ENCODE peak calls at places on chromosomes 12 and 14, in eight cellular contexts. D is neural progenitor cell; V is tibial nerve; M is MM.1S; U is omental fat pad; T is CD4-positive, alpha-beta T cell; Z is dorsolateral prefrontal cortex; E is kidney. H is an unnamed sample.

GRCh38 chr12:128140551-128140950 is 126.4 kb upstream of the TMEM132C start:
- DNase-seq in D (no peak), V (no peak), M (no peak), U (no peak), T (no peak), Z (no peak), E (no peak), H (no peak)

GRCh38 chr14:61877050-61877390 is 114.8 kb downstream of the SNAPC1 start:
- DNase-seq in D (no peak), V (no peak), M (no peak), U (no peak), T (no peak), Z (no peak), E (no peak), H (no peak)

GRCh38 chr12:121090576-121091125 is 42.0 kb upstream of the P2RX7 start:
- DNase-seq in D (no peak), V (no peak), M (no peak), U (no peak), T (no peak), Z (no peak), E (no peak), H (no peak)

GRCh38 chr12:48004039-48004940 is at the start of gene COL2A1:
- DNase-seq in D (peak), V (no peak), M (no peak), U (no peak), T (no peak), Z (no peak), E (no peak), H (no peak)

GRCh38 chr14:103597623-103598372 is 31.2 kb upstream of the KLC1 start:
- DNase-seq in D (no peak), V (no peak), M (no peak), U (peak), T (no peak), Z (peak), E (no peak), H (no peak)

GRCh38 chr14:101927859-101928258 is 36.5 kb upstream of the DYNC1H1 start:
- DNase-seq in D (no peak), V (peak), M (no peak), U (peak), T (no peak), Z (peak), E (peak), H (no peak)

GRCh38 chr14:68941820-68942219 is 37.3 kb downstream of the ACTN1 start:
- DNase-seq in D (peak), V (no peak), M (no peak), U (no peak), T (no peak), Z (no peak), E (peak), H (no peak)

GRCh38 chr14:87745507-87746118 is 247.4 kb downstream of the GALC start:
- DNase-seq in D (peak), V (no peak), M (peak), U (no peak), T (no peak), Z (no peak), E (no peak), H (no peak)

GRCh38 chr12:103279444-103279843 is 216.3 kb downstream of the C12orf42 start:
- DNase-seq in D (no peak), V (no peak), M (peak), U (no peak), T (no peak), Z (no peak), E (no peak), H (no peak)

GRCh38 chr14:58607571-58608317 is 30.0 kb upstream of the DACT1 start:
- DNase-seq in D (no peak), V (no peak), M (no peak), U (no peak), T (no peak), Z (no peak), E (no peak), H (no peak)

GRCh38 chr14:84750763-84751554 is 779.0 kb upstream of the FLRT2 start:
- DNase-seq in D (no peak), V (no peak), M (no peak), U (no peak), T (no peak), Z (no peak), E (no peak), H (no peak)

GRCh38 chr12:22518067-22518719 is 26.1 kb downstream of the C2CD5 start:
- DNase-seq in D (no peak), V (no peak), M (no peak), U (no peak), T (no peak), Z (no peak), E (no peak), H (no peak)

GRCh38 chr12:98816720-98817119 is 171.6 kb downstream of the APAF1 start:
- DNase-seq in D (no peak), V (no peak), M (no peak), U (no peak), T (no peak), Z (no peak), E (no peak), H (no peak)

GRCh38 chr12:120413901-120414695 is 23.8 kb upstream of the COX6A1 start:
- DNase-seq in D (peak), V (no peak), M (no peak), U (no peak), T (no peak), Z (no peak), E (no peak), H (no peak)

GRCh38 chr12:89072303-89073026 is 279.8 kb downstream of the DUSP6 start:
- DNase-seq in D (peak), V (no peak), M (no peak), U (no peak), T (no peak), Z (no peak), E (no peak), H (no peak)

GRCh38 chr12:15474766-15475165 is 152.5 kb downstream of the PTPRO start:
- DNase-seq in D (no peak), V (no peak), M (no peak), U (no peak), T (no peak), Z (no peak), E (no peak), H (no peak)

GRCh38 chr12:13603951-13604350 is 377.5 kb downstream of the GRIN2B start:
- DNase-seq in D (no peak), V (no peak), M (no peak), U (no peak), T (no peak), Z (peak), E (no peak), H (no peak)

GRCh38 chr12:12008931-12009611 is 61.7 kb upstream of the BCL2L14 start:
- DNase-seq in D (peak), V (no peak), M (no peak), U (no peak), T (peak), Z (no peak), E (no peak), H (no peak)

GRCh38 chr12:64825143-64826011 is 930 bp downstream of the TBC1D30 start:
- DNase-seq in D (peak), V (no peak), M (peak), U (no peak), T (no peak), Z (peak), E (no peak), H (no peak)

GRCh38 chr12:113747048-113747447 is 219.1 kb downstream of the RBM19 start:
- DNase-seq in D (no peak), V (no peak), M (no peak), U (no peak), T (no peak), Z (no peak), E (no peak), H (no peak)

GRCh38 chr12:104720346-104721064 is 237.6 kb downstream of the SLC41A2 start:
- DNase-seq in D (no peak), V (no peak), M (peak), U (no peak), T (peak), Z (no peak), E (no peak), H (no peak)

GRCh38 chr12:122054842-122055544 is 23.6 kb upstream of the MLXIP start:
- DNase-seq in D (no peak), V (no peak), M (no peak), U (no peak), T (no peak), Z (no peak), E (no peak), H (no peak)

GRCh38 chr12:115466076-115466475 is 782.1 kb upstream of the TBX3 start:
- DNase-seq in D (no peak), V (no peak), M (no peak), U (no peak), T (no peak), Z (no peak), E (no peak), H (no peak)

GRCh38 chr12:124654666-124655316 is 87.4 kb upstream of the NCOR2 start:
- DNase-seq in D (no peak), V (peak), M (no peak), U (no peak), T (no peak), Z (peak), E (peak), H (no peak)

GRCh38 chr14:81127785-81128184 is 93.0 kb downstream of the GTF2A1 start:
- DNase-seq in D (no peak), V (no peak), M (no peak), U (no peak), T (no peak), Z (no peak), E (no peak), H (no peak)

GRCh38 chr14:90523544-90523943 is 126.7 kb downstream of the CALM1 start:
- DNase-seq in D (no peak), V (no peak), M (no peak), U (no peak), T (no peak), Z (no peak), E (peak), H (no peak)

GRCh38 chr14:78153069-78153351 is 17.2 kb upstream of the NRXN3 start:
- DNase-seq in D (no peak), V (no peak), M (no peak), U (no peak), T (no peak), Z (no peak), E (no peak), H (no peak)
- TF ChIP-seq CTCF in D (no peak), V (no peak), M (no peak), U (no peak), T (no peak), Z (no peak), E (no peak), H (no peak)

DNA sequence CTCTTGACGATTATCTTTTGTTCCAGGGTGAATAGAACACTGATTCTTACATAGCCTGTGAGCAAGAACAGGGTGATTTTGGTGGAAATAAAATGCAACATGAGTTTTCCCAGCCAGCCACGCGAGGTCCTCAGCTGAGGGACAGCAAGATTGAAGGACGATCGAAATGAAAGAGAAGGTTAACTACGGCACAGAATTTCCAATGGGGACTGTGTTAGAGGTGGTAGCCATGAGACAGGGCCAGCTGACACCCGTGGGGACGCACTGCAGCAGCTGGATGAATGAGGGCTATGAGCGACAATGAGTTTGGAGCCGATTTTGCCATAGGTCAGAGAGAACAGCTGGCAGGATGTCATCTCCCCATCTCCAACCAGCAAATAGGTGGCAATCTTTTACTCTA is 243.4 kb upstream of the PELI2 start:
- DNase-seq in D (no peak), V (no peak), M (no peak), U (no peak), T (no peak), Z (no peak), E (no peak), H (no peak)
- TF ChIP-seq CTCF in D (no peak), V (no peak), M (no peak), U (no peak), T (no peak), Z (no peak), E (no peak), H (no peak)

GRCh38 chr12:40970320-40970907 is 217.7 kb upstream of the PDZRN4 start:
- DNase-seq in D (peak), V (no peak), M (no peak), U (no peak), T (no peak), Z (no peak), E (no peak), H (no peak)
- TF ChIP-seq CTCF in D (peak), V (no peak), M (peak), U (no peak), T (no peak), Z (no peak), E (no peak), H (peak)

GRCh38 chr14:23566112-23566781 is 1.3 kb downstream of the AP1G2 start:
- DNase-seq in D (no peak), V (no peak), M (no peak), U (no peak), T (no peak), Z (no peak), E (peak), H (no peak)

GRCh38 chr14:23565626-23566025 is 2.0 kb downstream of the AP1G2 start:
- DNase-seq in D (no peak), V (no peak), M (no peak), U (no peak), T (no peak), Z (no peak), E (peak), H (no peak)

GRCh38 chr14:23568021-23568599 is 519 bp upstream of the AP1G2 start:
- DNase-seq in D (no peak), V (no peak), M (no peak), U (no peak), T (no peak), Z (no peak), E (peak), H (no peak)

GRCh38 chr14:23567186-23568020 is at the start of gene AP1G2:
- DNase-seq in D (peak), V (peak), M (peak), U (peak), T (peak), Z (peak), E (peak), H (peak)

GRCh38 chr14:23566782-23567185 is 807 bp downstream of the AP1G2 start:
- DNase-seq in D (peak), V (no peak), M (no peak), U (no peak), T (no peak), Z (no peak), E (no peak), H (no peak)
- TF ChIP-seq CTCF in D (peak), V (no peak), M (peak), U (no peak), T (no peak), Z (peak), E (no peak), H (no peak)

GRCh38 chr12:50620050-50620974 is 115.5 kb downstream of the DIP2B start:
- DNase-seq in D (peak), V (no peak), M (no peak), U (no peak), T (no peak), Z (peak), E (no peak), H (no peak)
- TF ChIP-seq CTCF in D (no peak), V (no peak), M (no peak), U (no peak), T (no peak), Z (no peak), E (no peak), H (no peak)

GRCh38 chr14:52950410-52950897 is 396 bp downstream of the FERMT2 start:
- DNase-seq in D (peak), V (peak), M (no peak), U (peak), T (peak), Z (peak), E (peak), H (no peak)

GRCh38 chr14:52949711-52950409 is 990 bp downstream of the FERMT2 start:
- DNase-seq in D (peak), V (peak), M (no peak), U (no peak), T (no peak), Z (peak), E (no peak), H (no peak)

GRCh38 chr14:52949249-52949648 is 1.6 kb downstream of the FERMT2 start:
- DNase-seq in D (no peak), V (no peak), M (no peak), U (no peak), T (no peak), Z (no peak), E (no peak), H (no peak)

GRCh38 chr14:52950898-52951729 is at the start of gene FERMT2:
- DNase-seq in D (peak), V (peak), M (peak), U (peak), T (peak), Z (peak), E (peak), H (peak)

DNA sequence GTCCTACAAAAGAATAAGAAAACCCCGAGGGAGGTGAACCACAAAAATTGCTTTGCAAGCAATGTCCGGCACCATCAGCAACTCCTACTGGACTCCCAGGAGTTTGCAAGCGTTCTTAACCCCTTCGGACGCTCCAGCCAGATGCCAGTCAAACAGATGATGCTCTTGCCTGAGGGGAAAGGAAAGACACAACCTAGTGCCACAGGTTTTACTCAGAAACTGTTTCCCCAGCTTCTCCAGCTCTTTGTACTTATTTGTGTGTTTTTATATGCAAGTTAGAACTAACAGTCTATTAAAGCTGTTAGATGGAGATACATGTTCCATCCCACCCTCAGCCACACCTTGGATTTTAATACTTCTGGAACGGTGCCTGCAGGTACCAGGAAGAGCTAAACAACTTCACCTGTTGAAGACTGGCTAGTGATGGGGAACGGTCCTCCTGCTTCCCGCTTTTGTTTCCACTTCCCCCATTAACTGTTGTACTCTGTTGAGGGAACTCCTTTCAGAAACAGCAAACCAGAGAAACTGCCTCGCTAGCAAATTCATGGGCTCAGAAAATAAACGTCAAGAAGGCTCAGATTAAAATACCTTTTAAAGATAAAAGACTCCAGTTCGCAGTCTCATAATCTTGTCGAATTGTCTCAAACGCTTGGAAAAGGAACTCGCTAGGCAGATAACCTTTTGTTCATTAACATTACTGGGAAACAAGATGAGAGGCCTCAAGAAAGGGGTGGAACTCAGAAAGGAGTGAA is 1.1 kb upstream of the FERMT2 start:
- DNase-seq in D (peak), V (peak), M (no peak), U (no peak), T (no peak), Z (no peak), E (no peak), H (no peak)
- TF ChIP-seq CTCF in D (peak), V (peak), M (no peak), U (no peak), T (no peak), Z (no peak), E (peak), H (no peak)

GRCh38 chr12:49059063-49059384 is 1.6 kb downstream of the KMT2D start:
- DNase-seq in D (no peak), V (no peak), M (no peak), U (no peak), T (no peak), Z (no peak), E (no peak), H (no peak)

GRCh38 chr12:49058366-49059062 is 2.1 kb downstream of the KMT2D start:
- DNase-seq in D (peak), V (no peak), M (no peak), U (no peak), T (no peak), Z (no peak), E (no peak), H (peak)

GRCh38 chr12:49061157-49061650 is 610 bp upstream of the KMT2D start:
- DNase-seq in D (peak), V (no peak), M (peak), U (no peak), T (no peak), Z (no peak), E (no peak), H (no peak)

GRCh38 chr12:49059385-49060232 is 985 bp downstream of the KMT2D start:
- DNase-seq in D (peak), V (no peak), M (peak), U (no peak), T (no peak), Z (no peak), E (no peak), H (no peak)

DNA sequence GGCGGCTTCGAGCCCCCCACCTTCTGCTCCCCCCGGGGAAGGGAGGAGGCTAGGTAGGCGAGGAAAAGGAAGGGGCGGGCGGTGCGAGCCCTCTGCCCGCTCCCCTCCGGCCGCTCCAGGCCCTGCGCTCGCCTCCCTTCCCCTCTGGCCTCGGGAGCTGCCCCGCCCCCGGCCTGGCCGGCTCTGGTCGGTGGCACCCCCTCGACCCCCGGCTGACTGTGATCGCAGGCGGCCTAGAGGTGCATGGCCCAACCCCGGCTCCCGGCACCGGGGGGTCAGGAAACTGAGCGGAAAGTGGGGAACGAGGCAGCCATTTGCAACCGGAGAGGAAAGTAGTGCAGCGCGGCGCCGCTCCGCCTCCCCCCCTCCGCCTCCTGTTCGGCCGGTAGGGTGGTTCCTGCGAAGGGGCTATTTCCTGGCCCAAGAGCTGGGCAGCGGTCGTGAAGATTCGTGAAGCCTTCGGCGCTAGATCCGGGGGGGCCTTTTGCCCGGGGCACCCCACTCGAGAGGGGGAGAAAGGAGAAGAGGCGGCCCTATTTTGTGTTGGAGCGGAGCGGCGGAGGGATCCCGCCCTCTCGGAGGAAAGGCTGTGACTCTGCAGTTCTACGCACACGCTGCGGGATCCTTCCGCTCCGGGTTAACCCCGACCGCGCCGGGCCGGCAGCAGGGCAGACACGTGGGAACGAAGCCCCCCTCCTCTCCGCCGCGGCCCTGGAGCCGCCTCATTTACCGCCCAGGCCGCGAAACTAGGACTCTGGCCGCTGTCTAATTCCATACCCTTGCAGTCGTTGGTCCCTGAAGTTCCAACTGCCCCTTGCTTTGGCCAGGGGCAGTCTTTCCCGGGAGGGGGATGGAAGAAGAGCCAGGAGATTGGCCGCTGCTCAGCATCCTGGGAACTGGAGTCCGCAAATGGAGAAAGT is at the start of gene KMT2D:
- DNase-seq in D (peak), V (peak), M (peak), U (peak), T (peak), Z (peak), E (peak), H (peak)
- TF ChIP-seq CTCF in D (peak), V (peak), M (peak), U (no peak), T (no peak), Z (no peak), E (peak), H (no peak)

GRCh38 chr14:76947078-76947837 is 81.2 kb downstream of the IRF2BPL start:
- DNase-seq in D (peak), V (peak), M (peak), U (peak), T (peak), Z (peak), E (peak), H (peak)
- TF ChIP-seq CTCF in D (peak), V (peak), M (peak), U (no peak), T (peak), Z (peak), E (peak), H (peak)

GRCh38 chr14:45284802-45285201 is 31.8 kb upstream of the MIS18BP1 start:
- DNase-seq in D (no peak), V (no peak), M (no peak), U (no peak), T (no peak), Z (no peak), E (no peak), H (no peak)

GRCh38 chr14:45290547-45290946 is 37.5 kb upstream of the MIS18BP1 start:
- DNase-seq in D (no peak), V (no peak), M (no peak), U (no peak), T (no peak), Z (no peak), E (no peak), H (no peak)

GRCh38 chr14:45287609-45288008 is 34.6 kb upstream of the MIS18BP1 start:
- DNase-seq in D (no peak), V (no peak), M (no peak), U (no peak), T (no peak), Z (no peak), E (no peak), H (no peak)
- TF ChIP-seq CTCF in D (peak), V (no peak), M (no peak), U (no peak), T (no peak), Z (peak), E (no peak), H (peak)

H was measured in D721Med.